ENCODE peak calls at places on chromosomes 13 and 19, in ten cellular contexts. One of them, this sample, is unnamed.

GRCh38 chr19:5308471-5309437 is 31.9 kb downstream of the PTPRS start:
- DNase-seq in breast epithelium: peak; percentile 88
- DNase-seq in heart right ventricle: peak; percentile 54
- DNase-seq in fibroblast of pulmonary artery: peak; percentile 89
- DNase-seq in mammary epithelial cell: peak; percentile 87
- DNase-seq in adrenal gland: no peak
- DNase-seq in heart left ventricle: no peak
- DNase-seq in MCF 10A: peak; percentile 96
- DNase-seq in colonic mucosa: peak; percentile 39
- DNase-seq in neural crest cell: no peak
- DNase-seq in this sample: no peak

GRCh38 chr13:37526710-37527446 is 71.7 kb downstream of the POSTN start:
- DNase-seq in heart left ventricle: no peak
- DNase-seq in adrenal gland: no peak
- DNase-seq in mammary epithelial cell: no peak
- DNase-seq in colonic mucosa: no peak
- DNase-seq in fibroblast of pulmonary artery: peak; percentile 49
- DNase-seq in neural crest cell: no peak
- DNase-seq in breast epithelium: no peak
- DNase-seq in heart right ventricle: no peak
- DNase-seq in MCF 10A: no peak
- DNase-seq in this sample: no peak

GRCh38 chr13:42380420-42381164 is 108.6 kb downstream of the AKAP11 start:
- DNase-seq in adrenal gland: no peak
- DNase-seq in fibroblast of pulmonary artery: no peak
- DNase-seq in heart right ventricle: no peak
- DNase-seq in mammary epithelial cell: no peak
- DNase-seq in neural crest cell: no peak
- DNase-seq in breast epithelium: no peak
- DNase-seq in MCF 10A: no peak
- DNase-seq in colonic mucosa: no peak
- DNase-seq in heart left ventricle: no peak
- DNase-seq in this sample: no peak

GRCh38 chr19:33302974-33303790 is 848 bp upstream of the CEBPA start:
- DNase-seq in heart left ventricle: peak; percentile 58
- DNase-seq in neural crest cell: peak; percentile 52
- DNase-seq in colonic mucosa: no peak
- DNase-seq in fibroblast of pulmonary artery: peak; percentile 56
- DNase-seq in heart right ventricle: peak; percentile 58
- DNase-seq in MCF 10A: peak; percentile 51
- DNase-seq in mammary epithelial cell: peak; percentile 54
- DNase-seq in breast epithelium: peak; percentile 16
- DNase-seq in adrenal gland: peak; percentile 51
- DNase-seq in this sample: no peak

GRCh38 chr19:44874317-44874716 is 16.7 kb upstream of the TOMM40 start:
- DNase-seq in colonic mucosa: no peak
- DNase-seq in neural crest cell: no peak
- DNase-seq in MCF 10A: no peak
- DNase-seq in fibroblast of pulmonary artery: no peak
- DNase-seq in heart left ventricle: no peak
- DNase-seq in adrenal gland: no peak
- DNase-seq in heart right ventricle: no peak
- DNase-seq in mammary epithelial cell: no peak
- DNase-seq in breast epithelium: no peak
- DNase-seq in this sample: no peak

GRCh38 chr13:30798776-30799625 is 63.7 kb downstream of the ALOX5AP start:
- DNase-seq in colonic mucosa: no peak
- DNase-seq in adrenal gland: no peak
- DNase-seq in heart right ventricle: no peak
- DNase-seq in heart left ventricle: no peak
- DNase-seq in fibroblast of pulmonary artery: no peak
- DNase-seq in MCF 10A: no peak
- DNase-seq in neural crest cell: no peak
- DNase-seq in mammary epithelial cell: no peak
- DNase-seq in breast epithelium: no peak
- DNase-seq in this sample: no peak

GRCh38 chr13:36193151-36193855 is 21.1 kb downstream of the SOHLH2 start:
- DNase-seq in mammary epithelial cell: peak; percentile 71
- DNase-seq in adrenal gland: no peak
- DNase-seq in fibroblast of pulmonary artery: peak; percentile 57
- DNase-seq in colonic mucosa: no peak
- DNase-seq in MCF 10A: peak; percentile 64
- DNase-seq in breast epithelium: no peak
- DNase-seq in heart right ventricle: no peak
- DNase-seq in heart left ventricle: no peak
- DNase-seq in neural crest cell: no peak
- DNase-seq in this sample: no peak

GRCh38 chr13:111158136-111158805 is 43.2 kb downstream of the ARHGEF7 start:
- DNase-seq in breast epithelium: no peak
- DNase-seq in neural crest cell: no peak
- DNase-seq in adrenal gland: no peak
- DNase-seq in fibroblast of pulmonary artery: peak; percentile 25
- DNase-seq in heart right ventricle: no peak
- DNase-seq in colonic mucosa: no peak
- DNase-seq in mammary epithelial cell: peak; percentile 35
- DNase-seq in MCF 10A: no peak
- DNase-seq in heart left ventricle: no peak
- DNase-seq in this sample: no peak

GRCh38 chr19:31338069-31338767 is 11.0 kb downstream of the TSHZ3 start:
- DNase-seq in breast epithelium: no peak
- DNase-seq in adrenal gland: peak; percentile 34
- DNase-seq in heart left ventricle: peak; percentile 73
- DNase-seq in heart right ventricle: peak; percentile 44
- DNase-seq in neural crest cell: peak; percentile 48
- DNase-seq in MCF 10A: no peak
- DNase-seq in fibroblast of pulmonary artery: peak; percentile 91
- DNase-seq in colonic mucosa: no peak
- DNase-seq in mammary epithelial cell: no peak
- DNase-seq in this sample: no peak

GRCh38 chr13:25218011-25218410 is 45.9 kb upstream of the AMER2 start:
- DNase-seq in neural crest cell: no peak
- DNase-seq in heart right ventricle: no peak
- DNase-seq in colonic mucosa: no peak
- DNase-seq in breast epithelium: no peak
- DNase-seq in MCF 10A: no peak
- DNase-seq in adrenal gland: no peak
- DNase-seq in fibroblast of pulmonary artery: no peak
- DNase-seq in heart left ventricle: no peak
- DNase-seq in mammary epithelial cell: no peak
- DNase-seq in this sample: no peak

DNA sequence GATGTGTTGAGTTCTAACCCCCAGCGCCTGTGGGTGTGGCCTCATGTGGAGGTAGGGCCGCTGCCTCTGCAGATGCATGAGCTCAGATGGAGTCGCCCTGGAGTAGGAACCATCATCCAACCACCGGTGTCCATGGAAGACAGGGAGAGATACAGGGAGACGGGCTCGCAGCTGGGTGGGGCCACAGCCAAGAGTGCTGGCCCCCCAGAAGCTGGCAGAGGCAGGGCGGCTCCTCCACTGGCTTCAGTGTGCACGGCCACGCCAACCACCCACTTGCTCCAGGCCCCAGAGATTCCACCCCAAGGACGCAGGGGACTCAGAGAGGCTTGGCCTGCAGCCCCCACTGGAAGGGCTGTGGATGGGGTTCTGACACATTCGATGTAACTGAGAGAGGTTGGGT is 5.4 kb upstream of the MCF2L start:
- DNase-seq in breast epithelium: no peak
- DNase-seq in mammary epithelial cell: no peak
- DNase-seq in heart right ventricle: no peak
- DNase-seq in adrenal gland: no peak
- DNase-seq in colonic mucosa: no peak
- DNase-seq in heart left ventricle: no peak
- DNase-seq in MCF 10A: no peak
- DNase-seq in fibroblast of pulmonary artery: no peak
- DNase-seq in neural crest cell: no peak
- DNase-seq in this sample: no peak
- TF ChIP-seq CTCF in breast epithelium: no peak
- TF ChIP-seq CTCF in mammary epithelial cell: no peak
- TF ChIP-seq CTCF in heart right ventricle: no peak
- TF ChIP-seq CTCF in adrenal gland: no peak
- TF ChIP-seq CTCF in colonic mucosa: no peak
- TF ChIP-seq CTCF in heart left ventricle: no peak
- TF ChIP-seq CTCF in MCF 10A: no peak
- TF ChIP-seq CTCF in fibroblast of pulmonary artery: no peak
- TF ChIP-seq CTCF in neural crest cell: no peak
- TF ChIP-seq CTCF in this sample: no peak

DNA sequence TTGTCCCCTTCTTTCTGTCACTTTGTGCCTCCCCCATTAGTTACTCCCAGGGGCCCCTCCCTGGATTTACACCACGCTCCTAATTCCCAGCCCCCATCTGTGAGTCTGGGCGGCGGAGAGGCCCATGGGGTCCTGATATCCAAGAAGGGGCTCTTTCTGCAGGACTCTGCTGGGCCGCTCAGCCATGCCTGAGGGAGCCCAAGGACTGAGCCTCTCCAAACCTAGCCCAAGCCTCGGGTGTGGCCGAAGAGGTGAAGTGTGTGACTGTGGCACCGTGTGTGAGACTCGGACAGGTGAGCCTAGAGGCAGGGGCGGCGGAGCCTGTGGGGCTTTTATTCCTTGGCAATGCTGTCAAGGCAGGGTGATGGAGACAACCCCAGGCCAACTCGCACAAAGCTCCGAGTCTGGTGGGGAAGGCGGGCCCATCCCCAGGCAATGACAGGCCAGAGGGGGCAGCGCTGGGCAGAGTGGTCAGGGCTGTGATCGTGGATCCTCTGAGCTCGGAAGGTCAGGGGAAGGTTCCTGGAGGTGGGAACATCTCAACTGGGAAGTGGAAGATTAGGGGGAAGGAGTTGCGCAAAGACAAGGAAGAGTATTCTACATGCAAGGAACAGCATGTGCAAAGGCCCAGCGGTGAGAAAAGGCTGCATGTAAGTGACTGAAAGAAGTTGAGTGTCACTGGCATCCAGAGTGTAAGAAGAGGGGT is 1.6 kb downstream of the PLEKHG2 start:
- DNase-seq in breast epithelium: no peak
- DNase-seq in colonic mucosa: peak; percentile 43
- DNase-seq in mammary epithelial cell: no peak
- DNase-seq in heart right ventricle: peak; percentile 36
- DNase-seq in fibroblast of pulmonary artery: no peak
- DNase-seq in adrenal gland: no peak
- DNase-seq in MCF 10A: no peak
- DNase-seq in neural crest cell: no peak
- DNase-seq in heart left ventricle: no peak
- DNase-seq in this sample: no peak
- TF ChIP-seq CTCF in breast epithelium: no peak
- TF ChIP-seq CTCF in colonic mucosa: no peak
- TF ChIP-seq CTCF in mammary epithelial cell: no peak
- TF ChIP-seq CTCF in heart right ventricle: peak; percentile 25
- TF ChIP-seq CTCF in fibroblast of pulmonary artery: no peak
- TF ChIP-seq CTCF in adrenal gland: no peak
- TF ChIP-seq CTCF in MCF 10A: no peak
- TF ChIP-seq CTCF in neural crest cell: no peak
- TF ChIP-seq CTCF in heart left ventricle: no peak
- TF ChIP-seq CTCF in this sample: no peak

DNA sequence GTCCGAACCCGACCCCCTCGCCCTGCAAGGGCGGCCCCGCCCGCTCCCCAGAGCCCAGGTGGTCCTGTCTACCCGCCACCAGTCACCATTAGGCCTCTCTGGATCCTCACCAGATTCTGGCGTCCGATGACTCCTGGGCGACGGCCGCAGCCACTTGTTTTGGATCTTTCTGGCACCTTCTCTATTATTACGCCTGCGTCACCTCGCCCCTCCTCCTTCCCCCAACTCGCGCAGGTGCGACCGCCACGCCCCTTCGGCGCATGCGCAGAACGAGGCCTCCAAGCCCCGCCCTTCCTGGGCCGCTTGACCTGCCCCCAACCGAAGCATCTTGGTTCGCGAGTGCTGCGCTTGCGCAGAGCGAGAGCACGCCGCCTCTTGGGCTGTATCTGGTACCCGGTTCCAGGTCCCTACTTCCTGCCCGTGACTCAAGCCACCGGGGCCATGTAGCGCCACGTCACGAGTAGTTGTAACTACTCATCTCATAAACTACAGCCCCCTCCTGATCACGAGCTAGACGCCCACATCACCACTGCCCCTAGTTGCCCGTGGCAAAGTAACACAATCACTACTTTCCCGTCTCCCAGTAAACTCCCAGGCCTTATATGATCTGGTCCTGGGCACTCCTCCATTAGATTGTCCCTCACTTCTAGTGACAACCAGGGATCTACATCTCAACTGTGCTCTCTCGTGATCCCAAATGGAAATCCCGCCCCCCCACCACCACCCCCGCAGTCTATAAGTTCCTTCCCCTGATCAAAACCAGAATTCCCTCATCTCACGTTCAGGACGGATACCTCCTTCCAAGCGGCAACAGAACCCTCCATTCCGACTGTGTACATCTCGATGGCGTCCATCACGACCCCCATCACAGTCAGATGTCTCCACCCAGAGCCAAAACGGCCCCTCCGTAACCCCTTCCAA is at the start of gene DEDD2:
- DNase-seq in fibroblast of pulmonary artery: peak; percentile 97
- DNase-seq in colonic mucosa: peak; percentile 99
- DNase-seq in adrenal gland: peak; percentile 98
- DNase-seq in MCF 10A: peak; percentile 98
- DNase-seq in heart left ventricle: peak; percentile 97
- DNase-seq in heart right ventricle: peak; percentile 99
- DNase-seq in mammary epithelial cell: peak; percentile 98
- DNase-seq in neural crest cell: peak; percentile 98
- DNase-seq in breast epithelium: peak; percentile 97
- DNase-seq in this sample: peak; percentile 100
- TF ChIP-seq CTCF in fibroblast of pulmonary artery: no peak
- TF ChIP-seq CTCF in colonic mucosa: no peak
- TF ChIP-seq CTCF in adrenal gland: no peak
- TF ChIP-seq CTCF in MCF 10A: no peak
- TF ChIP-seq CTCF in heart left ventricle: no peak
- TF ChIP-seq CTCF in heart right ventricle: no peak
- TF ChIP-seq CTCF in mammary epithelial cell: no peak
- TF ChIP-seq CTCF in neural crest cell: no peak
- TF ChIP-seq CTCF in breast epithelium: no peak
- TF ChIP-seq CTCF in this sample: no peak

GRCh38 chr19:18915639-18916038 is 3.5 kb downstream of the COPE start:
- DNase-seq in fibroblast of pulmonary artery: peak; percentile 56
- DNase-seq in heart left ventricle: no peak
- DNase-seq in colonic mucosa: peak; percentile 51
- DNase-seq in MCF 10A: peak; percentile 58
- DNase-seq in heart right ventricle: no peak
- DNase-seq in breast epithelium: no peak
- DNase-seq in neural crest cell: peak; percentile 35
- DNase-seq in mammary epithelial cell: peak; percentile 32
- DNase-seq in adrenal gland: peak; percentile 86
- DNase-seq in this sample: no peak
- TF ChIP-seq CTCF in fibroblast of pulmonary artery: peak; percentile 29
- TF ChIP-seq CTCF in heart left ventricle: peak; percentile 20
- TF ChIP-seq CTCF in colonic mucosa: no peak
- TF ChIP-seq CTCF in MCF 10A: peak; percentile 36
- TF ChIP-seq CTCF in heart right ventricle: peak; percentile 46
- TF ChIP-seq CTCF in breast epithelium: no peak
- TF ChIP-seq CTCF in neural crest cell: peak; percentile 52
- TF ChIP-seq CTCF in mammary epithelial cell: peak; percentile 33
- TF ChIP-seq CTCF in adrenal gland: peak; percentile 57
- TF ChIP-seq CTCF in this sample: peak; percentile 38